ENCODE peak calls at places on chromosomes 12 and 14, in seven cellular contexts. G is MV-4-11; H is LHCN-M2; F is lung microvascular endothelial cell; J is T-cell; M is Panc1; Y is stimulated activated CD4-positive, alpha-beta T cell treated with anti-CD3 and anti-CD28 coated beads, TNF-alpha, amount 100 ng/mL, for 1 hour. Q is an unnamed sample.

GRCh38 chr12:46212108-46212982 is 56.5 kb downstream of the SLC38A1 start:
- DNase-seq in Y (no peak), G (peak), J (no peak), F (peak), H (peak), M (no peak), Q (no peak)

GRCh38 chr12:95495433-95495832 is 21.5 kb downstream of the METAP2 start:
- DNase-seq in M (no peak), Y (no peak), H (no peak), J (no peak), F (no peak), G (no peak), Q (no peak)

GRCh38 chr12:50394469-50395029 is 1.9 kb downstream of the FAM186A start:
- DNase-seq in G (no peak), J (no peak), Y (no peak), H (no peak), F (no peak), M (no peak), Q (no peak)

GRCh38 chr14:60226296-60226695 is 22.7 kb upstream of the PPM1A start:
- DNase-seq in M (no peak), Y (no peak), F (no peak), H (no peak), G (peak), J (no peak), Q (no peak)

GRCh38 chr12:92396647-92397258 is 251.1 kb upstream of the BTG1 start:
- DNase-seq in F (no peak), Y (no peak), M (no peak), H (peak), J (no peak), G (no peak), Q (no peak)

GRCh38 chr12:1518763-1519516 is 75.4 kb downstream of the FBXL14 start:
- DNase-seq in H (peak), J (no peak), M (peak), G (peak), F (peak), Y (no peak), Q (no peak)

GRCh38 chr12:40325349-40325960 is 100.7 kb downstream of the LRRK2 start:
- DNase-seq in G (peak), M (peak), F (peak), Y (no peak), J (no peak), H (peak), Q (peak)

GRCh38 chr14:94342334-94342934 is 19.3 kb upstream of the SERPINA6 start:
- DNase-seq in H (peak), J (no peak), M (peak), F (peak), G (peak), Y (no peak), Q (peak)

GRCh38 chr14:106308839-106309389 is 782.5 kb downstream of the TMEM121 start:
- DNase-seq in H (peak), M (peak), Y (peak), G (peak), F (peak), J (peak), Q (no peak)

GRCh38 chr14:20797159-20797558 is 5.5 kb downstream of the RNASE1 start:
- DNase-seq in J (no peak), Y (no peak), G (no peak), M (no peak), H (no peak), F (no peak), Q (no peak)

GRCh38 chr14:56160058-56160457 is 41.8 kb downstream of the PELI2 start:
- DNase-seq in F (no peak), H (no peak), G (no peak), Y (no peak), M (no peak), J (no peak), Q (no peak)

GRCh38 chr12:868722-869121 is 80.8 kb downstream of the RAD52 start:
- DNase-seq in H (no peak), J (no peak), M (no peak), G (no peak), F (no peak), Y (no peak), Q (no peak)

GRCh38 chr14:92653162-92653651 is 95.2 kb downstream of the LGMN start:
- DNase-seq in Y (no peak), H (no peak), G (peak), J (no peak), M (no peak), F (no peak), Q (no peak)

GRCh38 chr12:51012570-51013236 is 13.5 kb downstream of the SLC11A2 start:
- DNase-seq in H (peak), M (no peak), J (no peak), Y (no peak), F (no peak), G (no peak), Q (no peak)